ENCODE peak calls at places on chromosome 12, in seven cellular contexts. One of them, this sample, is unnamed.

GRCh38 chr12:105212431-105212830 is 23.5 kb downstream of the APPL2 start:
- DNase-seq in tibial nerve: no peak
- DNase-seq in left ventricle myocardium inferior: no peak
- DNase-seq in cardiac fibroblast: peak
- DNase-seq in AG09309: peak
- DNase-seq in AG04449: peak
- DNase-seq in neural crest cell: no peak
- DNase-seq in this sample: no peak

GRCh38 chr12:89504560-89505346 is 19.8 kb downstream of the GALNT4 start:
- DNase-seq in AG09309: no peak
- DNase-seq in left ventricle myocardium inferior: no peak
- DNase-seq in tibial nerve: no peak
- DNase-seq in neural crest cell: no peak
- DNase-seq in cardiac fibroblast: peak
- DNase-seq in AG04449: no peak
- DNase-seq in this sample: no peak

GRCh38 chr12:15584366-15585041 is 204.7 kb downstream of the EPS8 start:
- DNase-seq in tibial nerve: peak
- DNase-seq in neural crest cell: no peak
- DNase-seq in cardiac fibroblast: peak
- DNase-seq in AG04449: peak
- DNase-seq in left ventricle myocardium inferior: no peak
- DNase-seq in AG09309: peak
- DNase-seq in this sample: no peak

GRCh38 chr12:103858953-103859601 is 18.0 kb upstream of the NT5DC3 start:
- DNase-seq in tibial nerve: peak
- DNase-seq in cardiac fibroblast: peak
- DNase-seq in AG09309: peak
- DNase-seq in neural crest cell: no peak
- DNase-seq in left ventricle myocardium inferior: peak
- DNase-seq in AG04449: peak
- DNase-seq in this sample: no peak

GRCh38 chr12:19846561-19846960 is 407.3 kb downstream of the AEBP2 start:
- DNase-seq in tibial nerve: no peak
- DNase-seq in neural crest cell: no peak
- DNase-seq in left ventricle myocardium inferior: no peak
- DNase-seq in cardiac fibroblast: peak
- DNase-seq in AG09309: no peak
- DNase-seq in AG04449: no peak
- DNase-seq in this sample: no peak

GRCh38 chr12:49476091-49476490 is 62.7 kb upstream of the KCNH3 start:
- DNase-seq in tibial nerve: no peak
- DNase-seq in AG09309: no peak
- DNase-seq in AG04449: no peak
- DNase-seq in neural crest cell: no peak
- DNase-seq in left ventricle myocardium inferior: no peak
- DNase-seq in cardiac fibroblast: no peak
- DNase-seq in this sample: peak

GRCh38 chr12:39490500-39491276 is 47.8 kb upstream of the KIF21A start:
- DNase-seq in cardiac fibroblast: peak
- DNase-seq in AG04449: no peak
- DNase-seq in tibial nerve: no peak
- DNase-seq in neural crest cell: no peak
- DNase-seq in AG09309: no peak
- DNase-seq in left ventricle myocardium inferior: no peak
- DNase-seq in this sample: no peak

GRCh38 chr12:94618995-94619695 is 31.2 kb downstream of the TMCC3 start:
- DNase-seq in cardiac fibroblast: peak
- DNase-seq in tibial nerve: no peak
- DNase-seq in neural crest cell: no peak
- DNase-seq in AG09309: peak
- DNase-seq in AG04449: peak
- DNase-seq in left ventricle myocardium inferior: no peak
- DNase-seq in this sample: no peak

GRCh38 chr12:132131229-132131628 is 12.9 kb downstream of the DDX51 start:
- DNase-seq in AG04449: no peak
- DNase-seq in cardiac fibroblast: no peak
- DNase-seq in neural crest cell: no peak
- DNase-seq in tibial nerve: no peak
- DNase-seq in left ventricle myocardium inferior: no peak
- DNase-seq in AG09309: no peak
- DNase-seq in this sample: no peak

GRCh38 chr12:16349132-16349463 is 1.7 kb downstream of the MGST1 start:
- DNase-seq in tibial nerve: peak
- DNase-seq in AG04449: peak
- DNase-seq in left ventricle myocardium inferior: peak
- DNase-seq in AG09309: peak
- DNase-seq in cardiac fibroblast: peak
- DNase-seq in neural crest cell: no peak
- DNase-seq in this sample: no peak

GRCh38 chr12:26124491-26125450 is at the start of gene BHLHE41:
- DNase-seq in AG04449: no peak
- DNase-seq in neural crest cell: peak
- DNase-seq in left ventricle myocardium inferior: peak
- DNase-seq in AG09309: no peak
- DNase-seq in tibial nerve: peak
- DNase-seq in cardiac fibroblast: peak
- DNase-seq in this sample: peak

GRCh38 chr12:116389990-116390655 is 112.6 kb upstream of the MED13L start:
- DNase-seq in cardiac fibroblast: peak
- DNase-seq in tibial nerve: no peak
- DNase-seq in left ventricle myocardium inferior: no peak
- DNase-seq in AG04449: peak
- DNase-seq in AG09309: peak
- DNase-seq in neural crest cell: no peak
- DNase-seq in this sample: no peak
- TF ChIP-seq CTCF in cardiac fibroblast: no peak
- TF ChIP-seq CTCF in tibial nerve: no peak
- TF ChIP-seq CTCF in left ventricle myocardium inferior: no peak
- TF ChIP-seq CTCF in AG04449: no peak
- TF ChIP-seq CTCF in AG09309: no peak
- TF ChIP-seq CTCF in neural crest cell: no peak
- TF ChIP-seq CTCF in this sample: no peak

GRCh38 chr12:102540856-102541385 is 60.6 kb upstream of the IGF1 start:
- DNase-seq in tibial nerve: no peak
- DNase-seq in cardiac fibroblast: no peak
- DNase-seq in neural crest cell: no peak
- DNase-seq in left ventricle myocardium inferior: no peak
- DNase-seq in AG04449: no peak
- DNase-seq in AG09309: no peak
- DNase-seq in this sample: no peak

GRCh38 chr12:102542816-102543448 is 62.6 kb upstream of the IGF1 start:
- DNase-seq in cardiac fibroblast: no peak
- DNase-seq in left ventricle myocardium inferior: peak
- DNase-seq in AG04449: no peak
- DNase-seq in neural crest cell: no peak
- DNase-seq in tibial nerve: no peak
- DNase-seq in AG09309: no peak
- DNase-seq in this sample: no peak

GRCh38 chr12:102539651-102540553 is 59.5 kb upstream of the IGF1 start:
- DNase-seq in tibial nerve: no peak
- DNase-seq in cardiac fibroblast: peak
- DNase-seq in AG04449: peak
- DNase-seq in left ventricle myocardium inferior: no peak
- DNase-seq in neural crest cell: no peak
- DNase-seq in AG09309: peak
- DNase-seq in this sample: no peak

GRCh38 chr12:102543931-102544485 is 63.6 kb upstream of the IGF1 start:
- DNase-seq in neural crest cell: no peak
- DNase-seq in left ventricle myocardium inferior: no peak
- DNase-seq in tibial nerve: no peak
- DNase-seq in AG04449: no peak
- DNase-seq in AG09309: no peak
- DNase-seq in cardiac fibroblast: no peak
- DNase-seq in this sample: no peak

DNA sequence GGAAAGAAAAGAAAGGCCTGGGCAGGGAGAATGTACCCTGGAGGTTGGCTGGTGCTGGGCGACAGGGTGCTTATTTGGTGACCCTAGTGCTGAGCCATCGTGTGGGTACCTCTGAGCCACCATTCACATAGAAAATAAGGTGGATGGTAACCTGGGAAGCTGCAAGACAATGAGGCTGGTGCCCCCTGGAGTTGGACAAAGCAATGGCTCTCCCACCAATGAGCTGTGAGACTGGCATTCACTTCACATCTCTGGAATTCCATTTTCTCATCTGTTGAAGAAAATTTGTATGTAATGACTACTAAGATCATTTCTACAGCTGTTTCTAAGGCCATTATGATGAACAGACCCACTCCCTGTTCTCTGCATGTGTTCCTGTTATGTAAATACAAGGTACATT is 63.1 kb upstream of the IGF1 start:
- DNase-seq in AG09309: no peak
- DNase-seq in AG04449: no peak
- DNase-seq in tibial nerve: no peak
- DNase-seq in neural crest cell: no peak
- DNase-seq in left ventricle myocardium inferior: no peak
- DNase-seq in cardiac fibroblast: no peak
- DNase-seq in this sample: no peak
- TF ChIP-seq CTCF in AG09309: peak
- TF ChIP-seq CTCF in AG04449: peak
- TF ChIP-seq CTCF in tibial nerve: no peak
- TF ChIP-seq CTCF in neural crest cell: no peak
- TF ChIP-seq CTCF in left ventricle myocardium inferior: no peak
- TF ChIP-seq CTCF in cardiac fibroblast: no peak
- TF ChIP-seq CTCF in this sample: no peak

GRCh38 chr12:92719674-92720073 is 16.9 kb downstream of the PLEKHG7 start:
- DNase-seq in cardiac fibroblast: no peak
- DNase-seq in AG04449: no peak
- DNase-seq in AG09309: no peak
- DNase-seq in neural crest cell: no peak
- DNase-seq in tibial nerve: no peak
- DNase-seq in left ventricle myocardium inferior: no peak
- DNase-seq in this sample: no peak

GRCh38 chr12:92715625-92716024 is 12.8 kb downstream of the PLEKHG7 start:
- DNase-seq in neural crest cell: no peak
- DNase-seq in AG09309: no peak
- DNase-seq in cardiac fibroblast: no peak
- DNase-seq in tibial nerve: no peak
- DNase-seq in AG04449: no peak
- DNase-seq in left ventricle myocardium inferior: no peak
- DNase-seq in this sample: no peak

GRCh38 chr12:92718483-92718985 is 15.7 kb downstream of the PLEKHG7 start:
- DNase-seq in cardiac fibroblast: peak
- DNase-seq in left ventricle myocardium inferior: no peak
- DNase-seq in AG09309: no peak
- DNase-seq in tibial nerve: no peak
- DNase-seq in AG04449: no peak
- DNase-seq in neural crest cell: no peak
- DNase-seq in this sample: no peak

GRCh38 chr12:92721130-92721529 is 18.3 kb downstream of the PLEKHG7 start:
- DNase-seq in AG09309: no peak
- DNase-seq in neural crest cell: no peak
- DNase-seq in left ventricle myocardium inferior: no peak
- DNase-seq in cardiac fibroblast: no peak
- DNase-seq in AG04449: no peak
- DNase-seq in tibial nerve: no peak
- DNase-seq in this sample: no peak

DNA sequence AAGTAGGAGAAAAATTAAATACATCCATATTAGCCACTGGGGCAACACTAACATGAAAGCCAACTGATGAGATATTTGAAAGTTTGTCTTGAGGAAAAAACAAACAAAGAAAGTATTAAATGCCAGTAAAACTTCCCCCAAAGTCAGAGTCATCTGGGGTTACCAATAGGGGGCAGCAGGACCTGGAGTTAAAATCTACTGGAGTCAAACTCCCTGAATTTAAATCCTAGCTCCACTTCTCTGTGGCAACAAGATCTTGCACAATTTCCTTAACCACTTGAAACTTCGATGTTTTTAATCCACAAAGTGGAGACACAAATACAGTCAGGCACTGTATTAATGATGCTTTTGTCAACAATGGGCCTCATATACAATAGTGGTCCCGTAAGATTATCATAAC is 14.4 kb downstream of the PLEKHG7 start:
- DNase-seq in AG09309: peak
- DNase-seq in neural crest cell: no peak
- DNase-seq in left ventricle myocardium inferior: no peak
- DNase-seq in tibial nerve: peak
- DNase-seq in cardiac fibroblast: peak
- DNase-seq in AG04449: no peak
- DNase-seq in this sample: no peak
- TF ChIP-seq CTCF in AG09309: peak
- TF ChIP-seq CTCF in neural crest cell: peak
- TF ChIP-seq CTCF in left ventricle myocardium inferior: peak
- TF ChIP-seq CTCF in tibial nerve: no peak
- TF ChIP-seq CTCF in cardiac fibroblast: peak
- TF ChIP-seq CTCF in AG04449: peak
- TF ChIP-seq CTCF in this sample: no peak

GRCh38 chr12:4717806-4718205 is 2.4 kb upstream of the GALNT8 start:
- DNase-seq in neural crest cell: no peak
- DNase-seq in cardiac fibroblast: no peak
- DNase-seq in AG04449: no peak
- DNase-seq in left ventricle myocardium inferior: no peak
- DNase-seq in AG09309: no peak
- DNase-seq in tibial nerve: no peak
- DNase-seq in this sample: no peak
- TF ChIP-seq CTCF in neural crest cell: no peak
- TF ChIP-seq CTCF in cardiac fibroblast: no peak
- TF ChIP-seq CTCF in AG04449: no peak
- TF ChIP-seq CTCF in left ventricle myocardium inferior: no peak
- TF ChIP-seq CTCF in AG09309: no peak
- TF ChIP-seq CTCF in tibial nerve: no peak
- TF ChIP-seq CTCF in this sample: no peak